ENCODE peak calls at places on chromosomes 11 and 22, in eight cellular contexts. N is tibial nerve; H is activated CD4-positive, alpha-beta T cell treated with anti-CD3 and anti-CD28 coated beads, Interleukin-2, amount 50 U/mL, for 1 hour; K is body of pancreas; G is foreskin fibroblast; M is right atrium auricular region; V is anterior cingulate cortex; I is T-helper 9 cell. P is an unnamed sample.

GRCh38 chr11:68504432-68505066 is 44.0 kb downstream of the PPP6R3 start:
- DNase-seq in K (no peak), V (no peak), H (no peak), M (no peak), G (no peak), I (no peak), N (no peak), P (no peak)

GRCh38 chr11:33712436-33712835 is 11.8 kb upstream of the C11orf91 start:
- DNase-seq in N (no peak), G (no peak), M (no peak), V (no peak), K (no peak), H (no peak), I (no peak), P (no peak)

GRCh38 chr11:102384419-102385052 is 37.5 kb downstream of the BIRC2 start:
- DNase-seq in I (no peak), N (no peak), H (no peak), M (no peak), V (no peak), G (no peak), K (no peak), P (no peak)

GRCh38 chr11:2180347-2180746 is 8.7 kb upstream of the TH start:
- DNase-seq in M (no peak), I (no peak), G (no peak), K (no peak), V (no peak), N (no peak), H (no peak), P (no peak)

GRCh38 chr22:50030315-50031188 is 18.0 kb upstream of the IL17REL start:
- DNase-seq in N (peak), K (peak), G (peak), M (peak), I (peak), H (peak), V (peak), P (peak)

GRCh38 chr11:35964846-35965245 is 21.0 kb downstream of the LDLRAD3 start:
- DNase-seq in I (no peak), N (no peak), K (no peak), V (no peak), H (no peak), G (no peak), M (no peak), P (no peak)

GRCh38 chr11:27722117-27722844 is 22.0 kb upstream of the BDNF start:
- DNase-seq in V (no peak), H (no peak), M (no peak), G (no peak), I (no peak), K (no peak), N (no peak), P (no peak)

GRCh38 chr11:10197091-10197490 is 96.9 kb downstream of the SBF2 start:
- DNase-seq in G (peak), M (no peak), K (no peak), I (no peak), H (no peak), V (no peak), N (no peak), P (no peak)

GRCh38 chr11:115617767-115618166 is 113.6 kb upstream of the CADM1 start:
- DNase-seq in K (no peak), G (no peak), H (no peak), V (no peak), M (no peak), N (no peak), I (no peak), P (no peak)

GRCh38 chr11:121723261-121723741 is 270.5 kb upstream of the SORL1-AS1 start:
- DNase-seq in M (no peak), I (no peak), G (no peak), K (no peak), N (peak), V (peak), H (no peak), P (no peak)

P was measured in natural killer cell.